ENCODE peak calls at places on chromosomes 16 and 17, in nine cellular contexts. Q is CD4-positive, CD25-positive, alpha-beta regulatory T cell; M is gastrocnemius medialis; O is AG04449; A is CD8-positive, alpha-beta memory T cell; T is lung; F is cardiac muscle cell; B is GM23248; Z is fibroblast of the aortic adventitia. W is an unnamed sample.

GRCh38 chr16:83212301-83212841 is 585.6 kb downstream of the CDH13 start:
- DNase-seq in Q (no peak), M (no peak), O (no peak), A (no peak), T (no peak), F (no peak), B (no peak), Z (no peak), W (no peak)

GRCh38 chr16:85072947-85073346 is 39.3 kb downstream of the CIBAR2 start:
- DNase-seq in Q (no peak), M (peak), O (no peak), A (no peak), T (peak), F (peak), B (peak), Z (peak), W (peak)

GRCh38 chr17:75400326-75400939 is 5.0 kb downstream of the GRB2 start:
- DNase-seq in Q (no peak), M (no peak), O (no peak), A (no peak), T (no peak), F (no peak), B (no peak), Z (no peak), W (no peak)

GRCh38 chr16:46711106-46711769 is 21.8 kb downstream of the ORC6 start:
- DNase-seq in Q (no peak), M (peak), O (no peak), A (no peak), T (no peak), F (no peak), B (no peak), Z (no peak), W (no peak)

GRCh38 chr17:43814026-43814425 is 18.9 kb downstream of the MPP3 start:
- DNase-seq in Q (no peak), M (no peak), O (no peak), A (no peak), T (no peak), F (no peak), B (no peak), Z (no peak), W (no peak)

GRCh38 chr17:14616508-14616907 is 315.6 kb downstream of the HS3ST3B1 start:
- DNase-seq in Q (no peak), M (no peak), O (peak), A (no peak), T (no peak), F (no peak), B (peak), Z (no peak), W (no peak)

GRCh38 chr17:56593073-56593740 is at the start of gene NOG:
- DNase-seq in Q (peak), M (peak), O (no peak), A (no peak), T (peak), F (peak), B (peak), Z (peak), W (no peak)

GRCh38 chr17:74859439-74860228 is at the start of gene GRIN2C:
- DNase-seq in Q (peak), M (no peak), O (no peak), A (peak), T (no peak), F (no peak), B (no peak), Z (no peak), W (no peak)

GRCh38 chr16:61836804-61837398 is 199.3 kb downstream of the CDH8 start:
- DNase-seq in Q (no peak), M (no peak), O (no peak), A (no peak), T (no peak), F (no peak), B (no peak), Z (no peak), W (no peak)

GRCh38 chr16:89386337-89386736 is 104.0 kb downstream of the ANKRD11 start:
- DNase-seq in Q (no peak), M (no peak), O (no peak), A (no peak), T (no peak), F (no peak), B (no peak), Z (no peak), W (no peak)

GRCh38 chr16:83552193-83552592 is 255.6 kb upstream of the HSBP1 start:
- DNase-seq in Q (no peak), M (no peak), O (peak), A (no peak), T (no peak), F (peak), B (peak), Z (peak), W (peak)

GRCh38 chr17:19239544-19239943 is 2.4 kb downstream of the EPN2 start:
- DNase-seq in Q (no peak), M (no peak), O (no peak), A (no peak), T (peak), F (peak), B (peak), Z (peak), W (no peak)

GRCh38 chr17:56908061-56908542 is 5.7 kb downstream of the TRIM25 start:
- DNase-seq in Q (no peak), M (no peak), O (no peak), A (no peak), T (peak), F (no peak), B (no peak), Z (no peak), W (no peak)

GRCh38 chr17:13635951-13636350 is 34.2 kb upstream of the HS3ST3A1 start:
- DNase-seq in Q (no peak), M (no peak), O (no peak), A (no peak), T (no peak), F (peak), B (peak), Z (peak), W (no peak)

GRCh38 chr16:48126801-48127644 is 28.8 kb downstream of the ABCC12 start:
- DNase-seq in Q (no peak), M (peak), O (peak), A (no peak), T (peak), F (peak), B (peak), Z (peak), W (peak)

GRCh38 chr17:16551878-16552636 is 16.9 kb downstream of the ZNF287 start:
- DNase-seq in Q (no peak), M (no peak), O (no peak), A (no peak), T (no peak), F (no peak), B (no peak), Z (no peak), W (no peak)

GRCh38 chr16:29777576-29778360 is at the start of gene ZG16:
- DNase-seq in Q (no peak), M (no peak), O (no peak), A (no peak), T (no peak), F (no peak), B (no peak), Z (no peak), W (no peak)

GRCh38 chr16:2513405-2514332 is at the start of gene ATP6V0C:
- DNase-seq in Q (peak), M (peak), O (no peak), A (peak), T (peak), F (peak), B (peak), Z (peak), W (no peak)

GRCh38 chr17:65362826-65363225 is 198.6 kb downstream of the AXIN2 start:
- DNase-seq in Q (no peak), M (no peak), O (no peak), A (no peak), T (no peak), F (no peak), B (peak), Z (no peak), W (no peak)

GRCh38 chr17:68197091-68197996 is 50.5 kb upstream of the AMZ2 start:
- DNase-seq in Q (no peak), M (no peak), O (no peak), A (peak), T (no peak), F (no peak), B (no peak), Z (no peak), W (no peak)

GRCh38 chr17:28394717-28395116 is 11.3 kb downstream of the SLC46A1 start:
- DNase-seq in Q (no peak), M (no peak), O (peak), A (no peak), T (no peak), F (peak), B (peak), Z (peak), W (no peak)

GRCh38 chr16:79082955-79083354 is 517.6 kb downstream of the MAF start:
- DNase-seq in Q (no peak), M (no peak), O (no peak), A (no peak), T (no peak), F (no peak), B (no peak), Z (no peak), W (no peak)

GRCh38 chr17:61157246-61157887 is 242.3 kb upstream of the TBX2 start:
- DNase-seq in Q (no peak), M (no peak), O (no peak), A (no peak), T (no peak), F (peak), B (peak), Z (peak), W (no peak)

GRCh38 chr16:11105038-11105903 is 150.7 kb downstream of the SOCS1 start:
- DNase-seq in Q (no peak), M (peak), O (peak), A (no peak), T (peak), F (peak), B (peak), Z (peak), W (peak)

GRCh38 chr17:1460233-1460632 is 4.2 kb upstream of the CRK start:
- DNase-seq in Q (no peak), M (peak), O (no peak), A (no peak), T (peak), F (no peak), B (peak), Z (peak), W (no peak)

GRCh38 chr16:19595043-19595767 is 39.7 kb downstream of the VPS35L start:
- DNase-seq in Q (no peak), M (no peak), O (peak), A (no peak), T (peak), F (peak), B (peak), Z (peak), W (no peak)

GRCh38 chr17:46179375-46179999 is 13.7 kb downstream of the KANSL1 start:
- DNase-seq in Q (no peak), M (no peak), O (no peak), A (no peak), T (no peak), F (no peak), B (no peak), Z (no peak), W (no peak)

GRCh38 chr17:43431741-43432523 is 33.1 kb downstream of the ARL4D start:
- DNase-seq in Q (no peak), M (no peak), O (no peak), A (no peak), T (no peak), F (peak), B (peak), Z (peak), W (peak)

GRCh38 chr17:50559674-50560184 is 786 bp upstream of the CACNA1G start:
- DNase-seq in Q (peak), M (no peak), O (no peak), A (peak), T (no peak), F (peak), B (peak), Z (peak), W (no peak)

DNA sequence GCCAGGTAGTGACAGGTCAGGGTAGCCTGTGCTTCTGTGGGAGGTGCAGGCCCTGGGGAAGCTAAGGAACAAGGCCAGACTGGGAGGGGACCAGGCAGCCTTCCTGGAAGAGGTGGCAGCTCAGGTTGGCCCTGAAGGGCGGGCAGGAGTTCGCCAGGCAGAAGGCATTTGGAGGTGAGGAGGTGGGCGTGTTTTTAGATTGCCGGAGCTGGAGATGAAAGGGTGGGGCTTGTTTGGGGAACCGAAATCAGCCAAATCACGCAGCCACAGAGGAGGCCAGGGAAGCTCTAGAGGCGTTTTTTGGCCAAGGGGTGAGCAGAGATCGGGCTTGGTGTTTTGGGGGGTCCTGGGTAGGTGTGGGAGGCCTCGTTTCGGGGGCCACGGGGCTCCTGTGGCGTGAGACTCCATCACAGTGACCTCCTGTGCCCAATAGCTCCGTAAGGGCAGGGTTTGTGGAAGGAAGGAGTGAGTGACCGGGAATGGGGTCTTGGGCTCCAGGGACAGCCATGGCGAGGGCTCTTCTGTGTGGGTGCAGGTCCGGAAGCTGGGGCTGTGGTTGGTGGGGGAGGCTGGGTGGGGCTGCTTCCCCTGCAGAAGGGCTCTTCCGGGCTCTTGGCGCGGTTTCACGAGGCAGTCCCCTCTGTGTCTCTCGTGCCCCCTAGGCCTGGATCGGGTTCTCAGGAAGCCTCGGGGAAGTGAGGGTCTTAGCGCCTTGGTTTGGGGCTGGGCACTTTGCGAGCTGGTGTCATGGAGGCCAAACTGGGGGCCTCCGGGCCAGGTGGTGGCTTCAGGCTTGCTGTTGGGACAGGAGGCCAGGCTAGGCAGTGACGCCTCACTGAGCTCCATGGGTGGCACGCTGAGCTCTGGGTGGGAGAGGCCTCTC is 7.8 kb downstream of the ADCY7 start:
- DNase-seq in Q (peak), M (no peak), O (no peak), A (peak), T (no peak), F (no peak), B (no peak), Z (no peak), W (no peak)
- H3K4me3 ChIP-seq in Q (peak), M (peak), O (no peak), A (peak), T (no peak), F (no peak), B (no peak), Z (no peak), W (no peak)

DNA sequence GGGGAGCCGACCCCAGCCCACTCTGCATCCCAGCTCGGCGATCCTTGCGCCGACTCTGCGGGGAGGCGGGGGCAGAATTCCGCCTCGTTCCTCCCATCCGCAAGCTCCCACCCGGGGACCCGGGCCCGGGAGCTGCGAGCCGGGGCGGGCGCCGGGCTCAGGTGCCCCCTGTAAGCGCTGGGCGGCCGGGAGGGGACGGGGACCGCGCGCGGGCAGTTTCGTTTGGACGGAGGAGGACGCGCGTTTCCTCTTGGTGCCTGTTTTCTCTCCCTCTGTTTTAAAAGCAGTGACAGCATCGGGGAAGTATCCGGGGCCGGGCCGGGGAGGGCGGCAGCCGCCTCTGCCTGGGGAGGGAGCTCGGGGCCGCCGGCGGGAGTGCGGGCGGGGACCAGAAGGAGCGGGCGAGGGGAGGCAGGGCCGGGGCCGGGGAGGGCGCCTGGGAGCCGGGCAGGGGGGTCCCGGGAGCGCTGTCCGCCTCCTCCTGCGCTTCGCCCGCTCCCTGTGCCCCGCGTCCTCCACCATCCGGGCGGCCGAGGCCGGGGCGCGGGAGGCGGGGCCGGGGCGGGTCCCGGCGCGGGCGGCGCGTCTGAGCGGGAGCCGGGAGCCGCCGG is 57.0 kb downstream of the RAP1GAP2 start:
- DNase-seq in Q (peak), M (no peak), O (no peak), A (peak), T (peak), F (peak), B (peak), Z (peak), W (no peak)
- H3K4me3 ChIP-seq in Q (no peak), M (peak), O (peak), A (no peak), T (peak), F (peak), B (peak), Z (peak), W (peak)

DNA sequence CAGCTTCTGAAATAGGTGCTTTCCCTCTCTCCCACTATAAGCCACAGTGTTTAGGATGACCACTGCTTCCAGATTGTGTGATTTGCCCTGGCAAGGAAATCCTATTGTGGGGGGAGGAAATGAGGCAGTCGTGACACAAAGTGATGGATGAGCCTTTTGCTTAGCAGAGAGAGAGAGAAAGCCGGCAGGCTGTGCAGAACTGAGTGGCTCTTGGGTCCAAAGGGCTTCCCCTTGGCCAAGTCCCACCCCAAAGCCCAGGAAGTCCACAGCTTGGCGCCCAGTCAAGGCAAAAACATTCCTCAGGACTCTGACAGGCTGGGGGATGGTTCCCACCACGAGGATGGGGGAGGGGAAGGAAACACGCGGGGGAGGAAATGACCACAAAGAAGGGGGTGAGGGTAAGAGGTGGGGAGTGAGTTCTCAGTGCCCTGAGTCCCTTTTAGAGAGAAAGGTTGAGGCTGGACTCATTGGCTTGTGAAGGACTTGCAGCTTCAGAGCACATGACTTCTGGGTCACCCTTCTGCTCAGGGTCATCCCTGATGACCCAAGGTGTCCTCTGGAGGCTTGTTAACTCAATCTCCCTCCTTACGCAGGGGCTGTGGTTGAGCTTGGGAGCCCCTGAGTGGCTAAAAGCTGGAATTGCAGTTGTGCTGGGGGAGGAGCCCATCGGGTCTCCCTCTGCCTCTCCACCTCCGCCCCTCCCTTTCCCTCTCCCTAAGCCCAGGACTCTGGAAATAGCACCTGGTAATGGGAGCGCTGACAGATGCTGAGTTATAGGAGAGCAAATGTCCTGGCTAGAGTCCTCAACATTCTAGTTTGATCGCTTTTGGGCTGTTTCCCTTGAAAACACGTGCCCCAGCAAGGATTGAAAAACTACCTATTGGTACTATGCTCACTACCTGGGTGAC is 10.3 kb upstream of the MSL1 start:
- DNase-seq in Q (peak), M (peak), O (peak), A (peak), T (peak), F (peak), B (peak), Z (peak), W (peak)
- H3K4me3 ChIP-seq in Q (peak), M (no peak), O (peak), A (peak), T (no peak), F (no peak), B (peak), Z (peak), W (peak)

DNA sequence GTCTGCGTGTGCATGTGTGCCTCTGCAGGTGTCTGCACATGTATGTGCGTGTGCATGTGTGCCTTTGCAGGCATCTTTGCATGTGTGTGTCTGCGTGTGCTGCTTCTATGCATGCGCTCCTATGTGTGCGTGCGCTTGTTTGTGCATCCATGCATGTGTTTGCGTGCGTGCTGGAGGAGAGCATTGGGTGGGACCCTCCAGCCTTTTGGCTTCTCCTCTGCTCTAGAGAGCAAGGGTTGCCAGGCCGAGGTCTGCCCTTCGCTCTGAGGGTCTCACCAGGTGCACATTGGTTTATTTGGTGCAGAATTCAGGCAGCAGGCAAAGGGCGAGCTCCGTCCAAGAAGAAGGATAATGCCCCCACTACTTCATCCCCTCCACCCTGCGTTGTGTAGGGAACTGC is 1.1 kb upstream of the RAB40B start:
- DNase-seq in Q (no peak), M (no peak), O (no peak), A (no peak), T (no peak), F (no peak), B (no peak), Z (no peak), W (no peak)
- H3K4me3 ChIP-seq in Q (peak), M (peak), O (peak), A (peak), T (no peak), F (peak), B (peak), Z (peak), W (peak)

GRCh38 chr17:6948976-6949375 is 46.9 kb upstream of the ALOX12 start:
- DNase-seq in Q (no peak), M (no peak), O (no peak), A (no peak), T (no peak), F (no peak), B (no peak), Z (no peak), W (no peak)

GRCh38 chr17:6947745-6948144 is 48.1 kb upstream of the ALOX12 start:
- DNase-seq in Q (no peak), M (no peak), O (no peak), A (no peak), T (no peak), F (no peak), B (no peak), Z (no peak), W (no peak)

GRCh38 chr17:6953689-6954088 is 42.2 kb upstream of the ALOX12 start:
- DNase-seq in Q (no peak), M (no peak), O (no peak), A (no peak), T (no peak), F (no peak), B (no peak), Z (no peak), W (no peak)

GRCh38 chr17:6948562-6948961 is 47.3 kb upstream of the ALOX12 start:
- DNase-seq in Q (no peak), M (no peak), O (no peak), A (no peak), T (no peak), F (no peak), B (peak), Z (no peak), W (no peak)
- H3K4me3 ChIP-seq in Q (no peak), M (no peak), O (no peak), A (no peak), T (no peak), F (no peak), B (no peak), Z (no peak), W (no peak)

GRCh38 chr16:50151744-50152143 is 1.4 kb upstream of the TENT4B start:
- DNase-seq in Q (no peak), M (no peak), O (no peak), A (no peak), T (no peak), F (no peak), B (no peak), Z (no peak), W (no peak)
- H3K4me3 ChIP-seq in Q (peak), M (peak), O (no peak), A (peak), T (no peak), F (no peak), B (peak), Z (no peak), W (no peak)